ENCODE peak calls at places on chromosome 21, in eight cellular contexts. E is stimulated activated CD4-positive, alpha-beta T cell treated with anti-CD3 and anti-CD28 coated beads, Interleukin-2, amount 100 ng/mL, for 48 hours; V is testis; T is stimulated activated CD8-positive, alpha-beta memory T cell treated with anti-CD3 and anti-CD28 coated beads, Interleukin-15, amount 100 ng/mL, for 1 hour; I is T1000; U is cardiac fibroblast; M is NCI-H748 treated with DMSO at 0.1 percent for 48 hours; D is T-cell. J is an unnamed sample.

GRCh38 chr21:33949516-33950424 is 34.2 kb upstream of the ATP5PO start:
- DNase-seq in E (no peak), M (no peak), I (no peak), U (no peak), T (no peak), V (no peak), D (peak; percentile 49), J (no peak)

GRCh38 chr21:42406201-42406601 is 2.5 kb downstream of the UBASH3A start:
- DNase-seq in T (no peak), I (no peak), D (peak; percentile 43), U (no peak), V (no peak), M (no peak), E (no peak), J (no peak)

GRCh38 chr21:43268086-43268803 is 99.4 kb downstream of the CRYAA start:
- DNase-seq in V (no peak), E (no peak), U (no peak), I (no peak), T (no peak), D (no peak), M (no peak), J (no peak)

GRCh38 chr21:34844924-34845238 is 176.1 kb downstream of the CLIC6 start:
- DNase-seq in I (no peak), E (no peak), U (no peak), D (no peak), M (peak; percentile 1), V (no peak), T (no peak), J (no peak)

GRCh38 chr21:40215941-40216340 is 348.7 kb downstream of the PCP4 start:
- DNase-seq in U (no peak), T (no peak), M (no peak), V (no peak), D (no peak), E (no peak), I (no peak), J (no peak)

GRCh38 chr21:34697826-34698225 is 29.0 kb downstream of the CLIC6 start:
- DNase-seq in U (no peak), T (no peak), D (no peak), V (no peak), I (no peak), E (no peak), M (no peak), J (no peak)

GRCh38 chr21:46099476-46099875 is 1.6 kb downstream of the COL6A2 start:
- DNase-seq in I (no peak), E (no peak), T (no peak), U (peak; percentile 47), V (peak; percentile 21), D (no peak), M (no peak), J (peak; percentile 57)

GRCh38 chr21:43933680-43934079 is 68.7 kb downstream of the AGPAT3 start:
- DNase-seq in M (no peak), D (no peak), V (no peak), E (no peak), U (no peak), T (no peak), I (no peak), J (no peak)

GRCh38 chr21:38646213-38646837 is 148.0 kb upstream of the ERG start:
- DNase-seq in U (peak; percentile 28), V (no peak), M (no peak), I (no peak), T (no peak), E (peak; percentile 14), D (no peak), J (peak; percentile 72)

GRCh38 chr21:45893166-45894106 is 88.1 kb upstream of the COL6A1 start:
- DNase-seq in D (no peak), V (no peak), T (no peak), U (no peak), M (no peak), I (no peak), E (no peak), J (no peak)

GRCh38 chr21:45577806-45578801 is 35.9 kb upstream of the SLC19A1 start:
- DNase-seq in M (peak; percentile 58), V (no peak), U (no peak), E (no peak), T (no peak), I (no peak), D (no peak), J (peak; percentile 38)

GRCh38 chr21:41695513-41695912 is 71.3 kb downstream of the RIPK4 start:
- DNase-seq in I (no peak), M (peak; percentile 62), U (no peak), E (no peak), T (no peak), D (no peak), V (no peak), J (no peak)

GRCh38 chr21:28436286-28436932 is 556.3 kb downstream of the LTN1 start:
- DNase-seq in V (no peak), E (no peak), T (no peak), I (peak; percentile 31), M (no peak), D (no peak), U (peak; percentile 49), J (peak; percentile 79)

GRCh38 chr21:17388226-17388625 is 124.6 kb upstream of the CXADR start:
- DNase-seq in V (no peak), E (no peak), M (no peak), U (no peak), D (no peak), T (no peak), I (no peak), J (no peak)

GRCh38 chr21:43793243-43793642 is 3.9 kb downstream of the RRP1 start:
- DNase-seq in U (no peak), M (no peak), I (no peak), E (no peak), V (no peak), D (no peak), T (no peak), J (no peak)

GRCh38 chr21:29217818-29218252 is 80.9 kb upstream of the BACH1 start:
- DNase-seq in T (no peak), U (peak; percentile 93), I (peak; percentile 31), V (no peak), M (peak; percentile 71), D (no peak), E (no peak), J (peak; percentile 98)

GRCh38 chr21:41873426-41873825 is 5.7 kb downstream of the PRDM15 start:
- DNase-seq in V (no peak), I (no peak), U (no peak), M (no peak), E (no peak), T (no peak), D (no peak), J (no peak)

GRCh38 chr21:25752389-25752788 is 17.6 kb downstream of the GABPA start:
- DNase-seq in M (no peak), D (no peak), T (no peak), U (no peak), E (no peak), V (no peak), I (no peak), J (no peak)